ENCODE peak calls at places on chromosomes 13 and 19, in six cellular contexts. P is SK-N-SH, N is GM12878, Z is H1, W is HCT116, A is HepG2. J is an unnamed sample.

GRCh38 chr19:37931941-37932655 is 25.1 kb downstream of the SIPA1L3 start:
- DNase-seq in Z (peak), W (peak), N (no peak), P (no peak), A (peak), J (peak)

GRCh38 chr19:28140201-28140600 is 1072.8 kb downstream of the UQCRFS1 start:
- DNase-seq in A (no peak), Z (no peak), N (no peak), P (no peak), W (no peak), J (no peak)

GRCh38 chr19:33152178-33152577 is 20.3 kb downstream of the WDR88 start:
- DNase-seq in W (no peak), P (no peak), Z (no peak), A (no peak), N (no peak), J (no peak)

GRCh38 chr13:26485786-26486185 is 71.7 kb upstream of the WASF3 start:
- DNase-seq in Z (no peak), W (no peak), N (no peak), P (no peak), A (no peak), J (no peak)

GRCh38 chr13:77022341-77022740 is 4.6 kb downstream of the FBXL3 start:
- DNase-seq in A (no peak), Z (no peak), W (no peak), P (no peak), N (no peak), J (no peak)

GRCh38 chr13:86174632-86175031 is 375.4 kb upstream of the SLITRK6 start:
- DNase-seq in A (no peak), W (no peak), N (no peak), P (no peak), Z (no peak), J (peak)

GRCh38 chr13:23450340-23451046 is 17.0 kb upstream of the SACS start:
- DNase-seq in Z (no peak), W (no peak), N (no peak), P (peak), A (no peak), J (no peak)

GRCh38 chr19:51079486-51080110 is 3.1 kb downstream of the KLK14 start:
- DNase-seq in A (no peak), W (no peak), Z (no peak), N (no peak), P (no peak), J (no peak)

GRCh38 chr13:44516771-44517170 is 59.4 kb downstream of the TSC22D1 start:
- DNase-seq in N (no peak), A (no peak), P (no peak), W (peak), Z (no peak), J (no peak)

GRCh38 chr13:107043016-107043957 is 475.4 kb upstream of the ARGLU1 start:
- DNase-seq in Z (no peak), W (no peak), A (no peak), P (no peak), N (no peak), J (no peak)

DNA sequence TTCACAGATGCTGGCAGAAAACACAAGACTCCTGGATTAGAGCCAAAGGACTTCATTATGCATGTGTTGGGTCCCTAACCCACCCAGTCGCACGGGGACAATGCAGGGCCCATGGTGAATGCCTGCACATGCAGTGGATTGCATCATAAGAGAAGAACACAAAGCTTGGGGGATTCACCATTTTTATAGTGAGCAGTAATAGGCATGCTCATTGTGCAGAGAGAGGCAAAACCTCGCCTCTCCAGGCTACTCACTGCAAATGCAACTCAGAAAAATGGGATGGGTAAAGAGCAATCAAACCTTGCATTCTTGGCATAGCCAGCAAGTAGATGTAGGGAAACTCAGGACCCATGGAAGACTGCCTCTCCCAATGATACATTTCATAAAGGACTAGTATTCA is 115.8 kb downstream of the DIAPH3 start:
- DNase-seq in P (no peak), W (no peak), N (no peak), Z (no peak), A (no peak), J (no peak)
- TF ChIP-seq JUND in P (no peak), W (no peak), N (no peak), Z (no peak), A (no peak), J (no peak)

GRCh38 chr19:16213076-16213475 is 15.4 kb downstream of the AP1M1 start:
- DNase-seq in W (no peak), P (no peak), N (no peak), Z (no peak), A (no peak), J (no peak)
- TF ChIP-seq JUND in W (no peak), P (no peak), N (no peak), Z (no peak), A (no peak), J (no peak)

GRCh38 chr13:37201081-37201480 is 95.6 kb upstream of the CSNK1A1L start:
- DNase-seq in W (no peak), P (no peak), N (no peak), Z (no peak), A (no peak), J (no peak)

GRCh38 chr13:37194428-37194861 is 89.0 kb upstream of the CSNK1A1L start:
- DNase-seq in A (no peak), W (no peak), Z (no peak), N (no peak), P (no peak), J (no peak)

GRCh38 chr13:37202264-37202663 is 96.8 kb upstream of the CSNK1A1L start:
- DNase-seq in N (no peak), P (no peak), A (no peak), Z (no peak), W (no peak), J (no peak)

GRCh38 chr13:37192986-37193385 is 87.5 kb upstream of the CSNK1A1L start:
- DNase-seq in Z (no peak), A (no peak), P (no peak), W (no peak), N (no peak), J (no peak)

GRCh38 chr13:37198629-37199028 is 93.2 kb upstream of the CSNK1A1L start:
- DNase-seq in A (no peak), Z (no peak), N (no peak), W (no peak), P (no peak), J (no peak)
- TF ChIP-seq JUND in A (no peak), Z (peak), N (no peak), W (no peak), P (no peak), J (no peak)

DNA sequence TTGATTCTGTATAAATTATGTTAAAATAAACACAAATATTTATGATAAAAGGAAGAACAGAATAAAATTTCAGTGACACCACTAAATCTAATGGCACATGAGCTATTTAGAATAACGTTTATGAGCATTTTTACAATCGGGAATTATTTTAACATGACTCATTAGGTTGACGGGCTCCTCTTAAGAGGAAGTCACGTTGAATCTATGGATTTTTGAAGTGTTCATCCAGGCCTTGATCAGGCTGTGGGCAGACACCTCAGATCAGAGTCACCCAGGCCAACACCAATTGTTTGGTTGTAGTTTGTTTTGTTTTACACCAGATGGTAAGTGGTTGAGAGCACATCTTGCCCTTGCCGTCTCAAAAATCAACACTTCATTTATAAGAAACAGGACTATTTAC is 257.8 kb downstream of the FOXO1 start:
- DNase-seq in W (peak), N (no peak), Z (no peak), A (no peak), P (no peak), J (no peak)
- TF ChIP-seq JUND in W (peak), N (no peak), Z (no peak), A (no peak), P (no peak), J (no peak)

DNA sequence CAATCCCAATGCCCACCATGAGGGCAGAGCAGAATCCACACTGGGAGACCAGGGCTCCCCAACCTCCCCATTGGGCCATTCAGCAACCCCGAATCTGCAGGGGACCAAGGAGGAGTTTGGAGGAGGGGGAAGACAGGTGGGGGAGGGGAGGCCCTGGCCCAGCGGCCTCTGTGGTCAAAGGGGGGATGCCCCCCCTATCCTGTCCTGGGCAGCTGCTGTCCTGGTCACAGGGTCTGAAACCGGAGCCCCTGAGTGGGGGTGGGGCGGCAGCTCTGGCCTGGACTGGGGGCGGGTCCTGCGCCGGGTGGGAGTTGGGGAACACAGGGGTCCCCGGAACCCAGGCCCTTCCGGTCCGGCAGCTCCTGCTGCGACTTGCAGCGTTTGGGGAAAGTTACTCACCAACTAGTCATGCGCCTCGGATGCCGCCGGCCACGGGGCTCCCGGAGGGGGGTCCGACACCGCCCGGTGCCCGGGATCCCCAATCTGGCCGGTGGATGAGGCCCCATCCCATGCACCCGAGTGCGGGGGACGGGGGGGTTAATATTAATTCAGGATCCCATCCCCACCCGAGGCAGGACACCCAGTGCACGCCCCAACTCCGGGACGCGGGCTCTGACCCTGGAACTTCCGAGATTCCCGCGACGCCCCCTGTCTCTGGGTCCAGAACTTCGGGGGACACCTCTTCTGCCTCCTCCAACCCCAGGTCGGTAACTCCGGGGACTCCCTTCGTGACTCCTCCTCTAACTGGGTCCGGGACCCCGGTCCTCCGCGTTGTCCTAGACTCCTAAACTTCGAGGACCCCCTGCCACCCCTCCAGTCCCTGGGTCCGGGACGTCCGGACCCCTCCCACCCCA is 868 bp downstream of the HOMER3 start:
- DNase-seq in W (no peak), Z (peak), P (peak), A (no peak), N (no peak), J (peak)
- TF ChIP-seq JUND in W (no peak), Z (no peak), P (no peak), A (no peak), N (no peak), J (no peak)